ENCODE peak calls at places on chromosome 11, in five cellular contexts. One of them, this sample, is unnamed.

GRCh38 chr11:96091476-96091875 is 167.6 kb upstream of the MTMR2 start:
- DNase-seq in dorsolateral prefrontal cortex: no peak
- DNase-seq in NCI-H1436: peak; percentile 9
- DNase-seq in activated naive CD4-positive, alpha-beta T cell treated with Interleukin-2 at 50 U/mL for 16 hours: no peak
- DNase-seq in cardiac fibroblast: no peak
- DNase-seq in this sample: peak; percentile 41

GRCh38 chr11:76524919-76525318 is 80.1 kb downstream of the EMSY start:
- DNase-seq in NCI-H1436: no peak
- DNase-seq in dorsolateral prefrontal cortex: no peak
- DNase-seq in activated naive CD4-positive, alpha-beta T cell treated with Interleukin-2 at 50 U/mL for 16 hours: no peak
- DNase-seq in cardiac fibroblast: peak; percentile 71
- DNase-seq in this sample: no peak

GRCh38 chr11:43756575-43756974 is 76.0 kb downstream of the HSD17B12 start:
- DNase-seq in NCI-H1436: no peak
- DNase-seq in dorsolateral prefrontal cortex: no peak
- DNase-seq in cardiac fibroblast: peak; percentile 47
- DNase-seq in activated naive CD4-positive, alpha-beta T cell treated with Interleukin-2 at 50 U/mL for 16 hours: no peak
- DNase-seq in this sample: no peak

GRCh38 chr11:113643701-113644100 is 62.4 kb downstream of the TMPRSS5 start:
- DNase-seq in activated naive CD4-positive, alpha-beta T cell treated with Interleukin-2 at 50 U/mL for 16 hours: no peak
- DNase-seq in dorsolateral prefrontal cortex: no peak
- DNase-seq in NCI-H1436: no peak
- DNase-seq in cardiac fibroblast: no peak
- DNase-seq in this sample: no peak

GRCh38 chr11:67698247-67698646 is 23.8 kb upstream of the ALDH3B2 start:
- DNase-seq in dorsolateral prefrontal cortex: no peak
- DNase-seq in cardiac fibroblast: no peak
- DNase-seq in activated naive CD4-positive, alpha-beta T cell treated with Interleukin-2 at 50 U/mL for 16 hours: no peak
- DNase-seq in NCI-H1436: no peak
- DNase-seq in this sample: peak; percentile 57

GRCh38 chr11:96293583-96293982 is 49.4 kb downstream of the MAML2 start:
- DNase-seq in cardiac fibroblast: peak; percentile 55
- DNase-seq in NCI-H1436: no peak
- DNase-seq in activated naive CD4-positive, alpha-beta T cell treated with Interleukin-2 at 50 U/mL for 16 hours: no peak
- DNase-seq in dorsolateral prefrontal cortex: no peak
- DNase-seq in this sample: no peak

GRCh38 chr11:69218271-69218682 is 62.5 kb downstream of the SMIM38 start:
- DNase-seq in activated naive CD4-positive, alpha-beta T cell treated with Interleukin-2 at 50 U/mL for 16 hours: no peak
- DNase-seq in dorsolateral prefrontal cortex: no peak
- DNase-seq in cardiac fibroblast: no peak
- DNase-seq in NCI-H1436: no peak
- DNase-seq in this sample: no peak

GRCh38 chr11:6320411-6321207 is at the start of gene CAVIN3:
- DNase-seq in NCI-H1436: no peak
- DNase-seq in dorsolateral prefrontal cortex: no peak
- DNase-seq in cardiac fibroblast: peak; percentile 92
- DNase-seq in activated naive CD4-positive, alpha-beta T cell treated with Interleukin-2 at 50 U/mL for 16 hours: peak; percentile 82
- DNase-seq in this sample: no peak

GRCh38 chr11:73931039-73931645 is 19.7 kb upstream of the DNAJB13 start:
- DNase-seq in cardiac fibroblast: peak; percentile 89
- DNase-seq in NCI-H1436: peak; percentile 69
- DNase-seq in dorsolateral prefrontal cortex: peak; percentile 20
- DNase-seq in activated naive CD4-positive, alpha-beta T cell treated with Interleukin-2 at 50 U/mL for 16 hours: no peak
- DNase-seq in this sample: peak; percentile 16

GRCh38 chr11:74701351-74701750 is 29.9 kb downstream of the CHRDL2 start:
- DNase-seq in cardiac fibroblast: peak; percentile 15
- DNase-seq in dorsolateral prefrontal cortex: no peak
- DNase-seq in activated naive CD4-positive, alpha-beta T cell treated with Interleukin-2 at 50 U/mL for 16 hours: no peak
- DNase-seq in NCI-H1436: no peak
- DNase-seq in this sample: no peak

GRCh38 chr11:109984634-109985289 is 108.4 kb upstream of the ZC3H12C start:
- DNase-seq in dorsolateral prefrontal cortex: no peak
- DNase-seq in NCI-H1436: no peak
- DNase-seq in activated naive CD4-positive, alpha-beta T cell treated with Interleukin-2 at 50 U/mL for 16 hours: no peak
- DNase-seq in cardiac fibroblast: no peak
- DNase-seq in this sample: no peak

GRCh38 chr11:78037056-78037455 is 14.0 kb upstream of the KCTD14 start:
- DNase-seq in cardiac fibroblast: no peak
- DNase-seq in NCI-H1436: no peak
- DNase-seq in activated naive CD4-positive, alpha-beta T cell treated with Interleukin-2 at 50 U/mL for 16 hours: no peak
- DNase-seq in dorsolateral prefrontal cortex: no peak
- DNase-seq in this sample: no peak

GRCh38 chr11:61174275-61174674 is 13.0 kb upstream of the VPS37C start:
- DNase-seq in NCI-H1436: no peak
- DNase-seq in cardiac fibroblast: no peak
- DNase-seq in dorsolateral prefrontal cortex: no peak
- DNase-seq in activated naive CD4-positive, alpha-beta T cell treated with Interleukin-2 at 50 U/mL for 16 hours: no peak
- DNase-seq in this sample: no peak

GRCh38 chr11:87266751-87267150 is 229.0 kb downstream of the TMEM135 start:
- DNase-seq in NCI-H1436: peak; percentile 86
- DNase-seq in activated naive CD4-positive, alpha-beta T cell treated with Interleukin-2 at 50 U/mL for 16 hours: no peak
- DNase-seq in cardiac fibroblast: no peak
- DNase-seq in dorsolateral prefrontal cortex: no peak
- DNase-seq in this sample: no peak

GRCh38 chr11:44950625-44951472 is at the start of gene TP53I11:
- DNase-seq in cardiac fibroblast: peak; percentile 90
- DNase-seq in activated naive CD4-positive, alpha-beta T cell treated with Interleukin-2 at 50 U/mL for 16 hours: peak; percentile 75
- DNase-seq in NCI-H1436: peak; percentile 78
- DNase-seq in dorsolateral prefrontal cortex: peak; percentile 56
- DNase-seq in this sample: peak; percentile 81